ENCODE peak calls at places on chromosomes 11 and 22, in four cellular contexts. N, U, D and C are unnamed samples.

GRCh38 chr22:33853200-33854097 is 66.8 kb downstream of the LARGE1 start:
- DNase-seq in N (peak), U (peak), D (peak), C (peak)

GRCh38 chr11:77589521-77590193 is at the start of gene AQP11:
- DNase-seq in N (peak), U (peak), D (peak), C (peak)

GRCh38 chr11:16804104-16804947 is 65.9 kb downstream of the C11orf58 start:
- DNase-seq in N (no peak), U (peak), D (peak), C (no peak)

GRCh38 chr22:19756288-19757128 is 4.1 kb upstream of the TBX1 start:
- DNase-seq in N (no peak), U (peak), D (no peak), C (peak)

GRCh38 chr11:89491141-89491690 is at the start of gene NOX4:
- DNase-seq in N (peak), U (no peak), D (peak), C (no peak)

GRCh38 chr11:862028-862703 is 19.5 kb downstream of the TSPAN4 start:
- DNase-seq in N (no peak), U (no peak), D (no peak), C (no peak)

GRCh38 chr22:43228330-43228729 is 41.4 kb upstream of the TTLL12 start:
- DNase-seq in N (peak), U (peak), D (peak), C (peak)

GRCh38 chr22:37133304-37134018 is 16.3 kb downstream of the IL2RB start:
- DNase-seq in N (no peak), U (no peak), D (no peak), C (no peak)

GRCh38 chr11:10457901-10458300 is 2.8 kb downstream of the AMPD3 start:
- DNase-seq in N (no peak), U (no peak), D (no peak), C (no peak)

GRCh38 chr11:68454767-68455166 is 5.8 kb upstream of the PPP6R3 start:
- DNase-seq in N (no peak), U (no peak), D (no peak), C (no peak)

GRCh38 chr11:13216019-13217006 is 61.3 kb upstream of the BMAL1 start:
- DNase-seq in N (peak), U (peak), D (no peak), C (no peak)

GRCh38 chr11:36326524-36327419 is 30.7 kb downstream of the PRR5L start:
- DNase-seq in N (no peak), U (no peak), D (no peak), C (no peak)

GRCh38 chr22:46367707-46368191 is 32.2 kb downstream of the TRMU start:
- DNase-seq in N (peak), U (peak), D (peak), C (peak)

GRCh38 chr11:6403539-6403938 is 13.3 kb downstream of the SMPD1 start:
- DNase-seq in N (no peak), U (no peak), D (no peak), C (no peak)

GRCh38 chr11:43212279-43212678 is 99.5 kb upstream of the API5 start:
- DNase-seq in N (no peak), U (no peak), D (no peak), C (no peak)

GRCh38 chr11:95522871-95523270 is 266.7 kb downstream of the FAM76B start:
- DNase-seq in N (peak), U (no peak), D (no peak), C (no peak)

GRCh38 chr11:19441752-19442553 is 201.2 kb upstream of the E2F8 start:
- DNase-seq in N (peak), U (peak), D (peak), C (peak)

GRCh38 chr22:37454857-37455686 is 27.8 kb upstream of the ELFN2 start:
- DNase-seq in N (peak), U (peak), D (no peak), C (no peak)

GRCh38 chr11:102914238-102915043 is 39.7 kb upstream of the MMP12 start:
- DNase-seq in N (peak), U (peak), D (no peak), C (peak)

GRCh38 chr11:119125849-119126248 is 4.5 kb downstream of the HINFP start:
- DNase-seq in N (no peak), U (no peak), D (no peak), C (no peak)

GRCh38 chr11:5368502-5369043 is 15.0 kb upstream of the OR51M1 start:
- DNase-seq in N (no peak), U (no peak), D (no peak), C (no peak)

DNA sequence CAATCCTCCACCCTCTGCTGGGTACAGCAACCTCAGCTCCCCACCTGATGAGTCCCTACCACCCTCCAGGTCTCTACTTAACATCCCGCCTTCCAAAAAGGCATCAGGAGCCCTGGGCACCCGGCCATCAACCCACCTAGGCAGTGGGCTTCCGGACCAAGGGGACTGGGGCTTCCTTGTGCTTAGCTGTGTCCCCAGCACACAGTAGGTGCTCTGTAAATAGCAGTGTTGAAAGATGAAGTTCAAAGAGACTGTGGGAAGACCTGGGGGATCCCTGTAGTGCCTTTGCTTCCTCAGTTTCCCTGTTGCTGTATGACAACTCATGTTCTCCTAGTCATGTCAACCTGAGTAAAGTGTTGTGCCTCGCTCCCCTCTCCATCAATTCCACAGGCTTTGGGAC is 21.0 kb downstream of the VWCE start:
- DNase-seq in N (no peak), U (no peak), D (no peak), C (no peak)
- TF ChIP-seq CTCF in N (no peak), U (no peak), D (no peak), C (no peak)

GRCh38 chr11:29022676-29023075 is 914.5 kb downstream of the METTL15 start:
- DNase-seq in N (no peak), U (peak), D (no peak), C (no peak)

GRCh38 chr11:29018631-29019030 is 910.4 kb downstream of the METTL15 start:
- DNase-seq in N (peak), U (peak), D (no peak), C (no peak)

GRCh38 chr11:29017941-29018340 is 909.8 kb downstream of the METTL15 start:
- DNase-seq in N (no peak), U (peak), D (no peak), C (no peak)

GRCh38 chr11:29024386-29024785 is 916.2 kb downstream of the METTL15 start:
- DNase-seq in N (peak), U (no peak), D (no peak), C (no peak)

GRCh38 chr11:29019960-29020683 is 911.9 kb downstream of the METTL15 start:
- DNase-seq in N (peak), U (peak), D (no peak), C (no peak)
- TF ChIP-seq CTCF in N (peak), U (peak), D (no peak), C (no peak)

DNA sequence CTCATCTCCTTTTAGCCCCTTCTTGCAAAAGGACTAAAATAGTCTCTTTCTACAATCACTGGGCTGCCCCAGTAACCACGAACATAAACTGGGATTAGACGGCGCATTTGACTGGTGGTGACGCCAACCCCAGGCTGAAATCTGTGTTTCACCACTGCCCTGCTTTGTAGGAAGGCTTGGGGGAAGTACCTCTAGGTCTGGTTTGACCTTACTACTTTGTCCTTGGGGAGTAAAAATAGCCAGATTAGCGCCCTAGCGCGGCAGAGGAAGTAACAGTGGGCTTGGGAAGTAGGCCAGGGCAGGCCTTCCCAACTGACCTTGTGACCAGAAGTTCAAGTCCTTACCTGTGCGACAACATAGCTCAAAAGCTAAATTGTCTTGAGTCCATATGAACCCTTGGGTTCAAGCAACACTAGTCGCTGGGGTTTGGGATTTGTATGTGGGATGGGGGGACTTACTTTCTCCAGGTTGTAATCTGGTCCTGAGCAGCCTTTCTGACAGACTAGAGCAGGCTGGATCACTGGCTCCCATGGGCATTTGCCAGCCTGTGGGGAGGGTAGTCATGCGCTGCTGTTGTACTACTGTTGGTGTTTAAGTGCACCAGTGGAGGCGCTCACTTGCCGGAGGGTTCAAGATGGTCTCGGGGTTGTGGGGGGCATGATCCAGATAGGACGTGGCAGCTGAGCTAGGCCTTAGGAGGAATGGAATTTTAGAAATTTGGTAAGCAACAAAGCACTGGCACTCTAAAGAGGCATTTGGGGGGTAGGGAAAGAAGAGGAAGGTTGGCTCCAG is 953 bp upstream of the PACS1 start:
- DNase-seq in N (peak), U (peak), D (peak), C (peak)
- TF ChIP-seq CTCF in N (peak), U (peak), D (no peak), C (no peak)

DNA sequence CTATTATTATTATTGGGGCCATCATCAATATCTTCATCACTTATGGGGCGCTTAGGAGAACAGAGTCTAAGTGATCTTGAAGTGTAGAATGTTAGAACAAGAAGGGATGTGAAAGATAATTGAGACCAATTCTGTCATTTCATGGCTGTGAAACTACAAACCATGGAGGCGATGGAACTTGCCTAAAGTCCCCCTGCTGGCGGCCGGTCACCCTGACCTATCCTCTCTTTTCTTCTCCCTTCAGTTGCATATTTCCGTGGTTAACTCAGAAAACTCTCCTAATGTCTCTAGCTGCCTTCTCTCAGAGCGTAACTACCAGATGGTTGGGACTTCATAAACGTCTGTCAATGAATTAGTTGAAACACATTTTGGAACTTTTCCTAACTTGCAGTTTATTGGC is 6.6 kb upstream of the OR4B1 start:
- DNase-seq in N (peak), U (peak), D (no peak), C (no peak)
- TF ChIP-seq CTCF in N (peak), U (peak), D (peak), C (no peak)

DNA sequence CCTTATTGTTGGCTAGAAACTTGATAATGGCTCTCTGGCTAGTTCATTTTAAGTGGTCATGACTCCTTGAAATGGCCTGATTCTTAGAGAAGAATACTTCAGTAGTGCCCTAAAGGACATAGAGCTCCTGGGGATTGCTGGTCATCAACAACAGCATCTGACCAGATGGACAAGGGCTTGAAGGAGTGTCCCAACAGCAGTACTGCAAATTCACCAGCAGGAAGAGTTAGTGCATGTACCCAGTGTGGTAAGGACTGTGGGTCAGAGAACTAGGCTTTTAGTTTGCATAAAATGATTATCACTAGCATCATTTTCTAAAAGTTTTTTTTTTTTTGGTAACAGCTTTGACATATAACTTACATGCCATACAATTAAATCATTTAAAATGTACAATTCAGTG is 39.5 kb upstream of the CUL5 start:
- DNase-seq in N (no peak), U (no peak), D (no peak), C (no peak)
- TF ChIP-seq CTCF in N (no peak), U (no peak), D (no peak), C (no peak)

GRCh38 chr11:72679869-72680268 is 5.6 kb upstream of the PDE2A start:
- DNase-seq in N (no peak), U (no peak), D (no peak), C (no peak)
- TF ChIP-seq CTCF in N (no peak), U (no peak), D (no peak), C (no peak)

GRCh38 chr11:123562829-123563228 is 91.6 kb downstream of the SCN3B start:
- DNase-seq in N (no peak), U (no peak), D (no peak), C (no peak)

GRCh38 chr11:123559418-123559817 is 95.0 kb downstream of the SCN3B start:
- DNase-seq in N (peak), U (no peak), D (no peak), C (no peak)

GRCh38 chr11:123560001-123560400 is 94.4 kb downstream of the SCN3B start:
- DNase-seq in N (peak), U (no peak), D (peak), C (peak)

GRCh38 chr11:123562166-123562565 is 92.3 kb downstream of the SCN3B start:
- DNase-seq in N (no peak), U (no peak), D (no peak), C (no peak)

DNA sequence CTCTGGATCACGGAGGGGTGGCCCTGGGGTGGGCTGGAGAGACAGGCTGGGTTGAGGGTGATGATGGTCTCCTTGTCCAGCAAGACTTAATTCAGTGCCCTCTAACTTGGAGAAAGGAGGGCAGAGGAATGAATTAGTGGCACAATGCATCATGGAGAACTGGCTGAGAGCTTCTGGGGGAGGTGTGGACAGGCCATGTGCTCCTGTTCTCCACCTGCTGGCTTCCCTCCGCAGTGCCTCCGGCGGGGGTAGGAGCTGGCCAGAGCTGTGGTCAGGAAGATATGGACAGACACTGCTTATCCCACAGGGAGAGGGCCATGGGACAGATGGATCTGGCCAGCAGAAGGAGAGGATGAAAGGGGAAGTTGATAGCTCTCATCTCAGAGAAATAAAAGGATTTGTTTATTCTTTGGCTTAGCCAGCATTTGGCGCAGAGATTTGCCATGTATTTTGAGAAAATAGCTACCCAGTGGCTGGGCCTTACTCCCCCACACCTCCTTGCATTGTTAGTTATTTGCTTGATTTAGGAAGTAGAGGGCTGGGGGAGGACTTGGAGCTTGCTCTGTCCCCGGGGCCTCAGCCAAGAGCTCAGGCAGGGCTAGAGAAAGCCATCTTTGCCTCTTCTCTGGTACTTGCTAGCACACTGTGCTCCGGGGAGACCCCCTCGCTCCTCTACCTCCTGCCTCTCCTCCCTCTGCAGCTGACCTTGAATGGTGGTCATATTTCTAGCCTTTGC is 93.2 kb downstream of the SCN3B start:
- DNase-seq in N (peak), U (no peak), D (peak), C (no peak)
- TF ChIP-seq CTCF in N (peak), U (peak), D (peak), C (no peak)